ENCODE peak calls at places on chromosomes 5 and 9, in seven cellular contexts. One of them, this sample, is unnamed.

GRCh38 chr9:133429641-133430161 is 7.5 kb downstream of the ADAMTS13 start:
- DNase-seq in epithelial cell of proximal tubule: no peak
- DNase-seq in AG08396: peak
- DNase-seq in activated T-cell treated with anti-CD3 and anti-CD28 coated beads, Interleukin-2, amount 50 U/mL, for 72 hours: peak
- DNase-seq in HuH-7: peak
- DNase-seq in stimulated activated CD4-positive, alpha-beta T cell treated with anti-CD3 and anti-CD28 coated beads, Interleukin-2, amount 100 ng/mL, for 48 hours: no peak
- DNase-seq in hippocampal formation: no peak
- DNase-seq in this sample: peak

GRCh38 chr9:126056312-126057021 is 270.2 kb upstream of the MVB12B start:
- DNase-seq in activated T-cell treated with anti-CD3 and anti-CD28 coated beads, Interleukin-2, amount 50 U/mL, for 72 hours: no peak
- DNase-seq in AG08396: no peak
- DNase-seq in epithelial cell of proximal tubule: no peak
- DNase-seq in HuH-7: no peak
- DNase-seq in stimulated activated CD4-positive, alpha-beta T cell treated with anti-CD3 and anti-CD28 coated beads, Interleukin-2, amount 100 ng/mL, for 48 hours: no peak
- DNase-seq in hippocampal formation: no peak
- DNase-seq in this sample: no peak

GRCh38 chr5:175456105-175456504 is 12.1 kb upstream of the DRD1 start:
- DNase-seq in activated T-cell treated with anti-CD3 and anti-CD28 coated beads, Interleukin-2, amount 50 U/mL, for 72 hours: no peak
- DNase-seq in HuH-7: no peak
- DNase-seq in hippocampal formation: no peak
- DNase-seq in epithelial cell of proximal tubule: no peak
- DNase-seq in AG08396: no peak
- DNase-seq in stimulated activated CD4-positive, alpha-beta T cell treated with anti-CD3 and anti-CD28 coated beads, Interleukin-2, amount 100 ng/mL, for 48 hours: no peak
- DNase-seq in this sample: no peak

GRCh38 chr5:153147891-153148623 is 342.4 kb upstream of the GRIA1 start:
- DNase-seq in hippocampal formation: no peak
- DNase-seq in activated T-cell treated with anti-CD3 and anti-CD28 coated beads, Interleukin-2, amount 50 U/mL, for 72 hours: no peak
- DNase-seq in HuH-7: no peak
- DNase-seq in stimulated activated CD4-positive, alpha-beta T cell treated with anti-CD3 and anti-CD28 coated beads, Interleukin-2, amount 100 ng/mL, for 48 hours: no peak
- DNase-seq in epithelial cell of proximal tubule: peak
- DNase-seq in AG08396: no peak
- DNase-seq in this sample: peak

GRCh38 chr9:25207402-25207801 is 470.8 kb downstream of the TUSC1 start:
- DNase-seq in stimulated activated CD4-positive, alpha-beta T cell treated with anti-CD3 and anti-CD28 coated beads, Interleukin-2, amount 100 ng/mL, for 48 hours: no peak
- DNase-seq in HuH-7: no peak
- DNase-seq in hippocampal formation: no peak
- DNase-seq in activated T-cell treated with anti-CD3 and anti-CD28 coated beads, Interleukin-2, amount 50 U/mL, for 72 hours: no peak
- DNase-seq in epithelial cell of proximal tubule: no peak
- DNase-seq in AG08396: no peak
- DNase-seq in this sample: no peak

GRCh38 chr9:95092321-95093072 is 225.0 kb downstream of the FANCC start:
- DNase-seq in activated T-cell treated with anti-CD3 and anti-CD28 coated beads, Interleukin-2, amount 50 U/mL, for 72 hours: no peak
- DNase-seq in HuH-7: no peak
- DNase-seq in stimulated activated CD4-positive, alpha-beta T cell treated with anti-CD3 and anti-CD28 coated beads, Interleukin-2, amount 100 ng/mL, for 48 hours: no peak
- DNase-seq in hippocampal formation: no peak
- DNase-seq in AG08396: peak
- DNase-seq in epithelial cell of proximal tubule: no peak
- DNase-seq in this sample: peak

GRCh38 chr9:128899566-128900322 is 17.8 kb downstream of the LRRC8A start:
- DNase-seq in AG08396: no peak
- DNase-seq in activated T-cell treated with anti-CD3 and anti-CD28 coated beads, Interleukin-2, amount 50 U/mL, for 72 hours: peak
- DNase-seq in epithelial cell of proximal tubule: no peak
- DNase-seq in stimulated activated CD4-positive, alpha-beta T cell treated with anti-CD3 and anti-CD28 coated beads, Interleukin-2, amount 100 ng/mL, for 48 hours: no peak
- DNase-seq in HuH-7: no peak
- DNase-seq in hippocampal formation: no peak
- DNase-seq in this sample: peak

GRCh38 chr9:71863652-71864051 is 47.3 kb downstream of the ABHD17B start:
- DNase-seq in HuH-7: no peak
- DNase-seq in hippocampal formation: no peak
- DNase-seq in AG08396: no peak
- DNase-seq in activated T-cell treated with anti-CD3 and anti-CD28 coated beads, Interleukin-2, amount 50 U/mL, for 72 hours: no peak
- DNase-seq in stimulated activated CD4-positive, alpha-beta T cell treated with anti-CD3 and anti-CD28 coated beads, Interleukin-2, amount 100 ng/mL, for 48 hours: no peak
- DNase-seq in epithelial cell of proximal tubule: no peak
- DNase-seq in this sample: no peak

GRCh38 chr5:122615146-122615545 is 159.7 kb upstream of the SNX2 start:
- DNase-seq in HuH-7: no peak
- DNase-seq in epithelial cell of proximal tubule: no peak
- DNase-seq in hippocampal formation: no peak
- DNase-seq in AG08396: no peak
- DNase-seq in stimulated activated CD4-positive, alpha-beta T cell treated with anti-CD3 and anti-CD28 coated beads, Interleukin-2, amount 100 ng/mL, for 48 hours: no peak
- DNase-seq in activated T-cell treated with anti-CD3 and anti-CD28 coated beads, Interleukin-2, amount 50 U/mL, for 72 hours: no peak
- DNase-seq in this sample: no peak

GRCh38 chr5:111603446-111603827 is 91.1 kb upstream of the STARD4 start:
- DNase-seq in stimulated activated CD4-positive, alpha-beta T cell treated with anti-CD3 and anti-CD28 coated beads, Interleukin-2, amount 100 ng/mL, for 48 hours: no peak
- DNase-seq in activated T-cell treated with anti-CD3 and anti-CD28 coated beads, Interleukin-2, amount 50 U/mL, for 72 hours: no peak
- DNase-seq in epithelial cell of proximal tubule: peak
- DNase-seq in HuH-7: peak
- DNase-seq in hippocampal formation: no peak
- DNase-seq in AG08396: no peak
- DNase-seq in this sample: no peak

GRCh38 chr9:27572036-27572435 is 1.2 kb downstream of the C9orf72 start:
- DNase-seq in activated T-cell treated with anti-CD3 and anti-CD28 coated beads, Interleukin-2, amount 50 U/mL, for 72 hours: no peak
- DNase-seq in HuH-7: no peak
- DNase-seq in stimulated activated CD4-positive, alpha-beta T cell treated with anti-CD3 and anti-CD28 coated beads, Interleukin-2, amount 100 ng/mL, for 48 hours: no peak
- DNase-seq in epithelial cell of proximal tubule: no peak
- DNase-seq in hippocampal formation: no peak
- DNase-seq in AG08396: no peak
- DNase-seq in this sample: no peak

GRCh38 chr5:143226872-143227271 is 176.6 kb downstream of the NR3C1 start:
- DNase-seq in stimulated activated CD4-positive, alpha-beta T cell treated with anti-CD3 and anti-CD28 coated beads, Interleukin-2, amount 100 ng/mL, for 48 hours: no peak
- DNase-seq in hippocampal formation: no peak
- DNase-seq in HuH-7: no peak
- DNase-seq in AG08396: no peak
- DNase-seq in epithelial cell of proximal tubule: no peak
- DNase-seq in activated T-cell treated with anti-CD3 and anti-CD28 coated beads, Interleukin-2, amount 50 U/mL, for 72 hours: no peak
- DNase-seq in this sample: no peak

GRCh38 chr9:93468763-93469456 is 15.5 kb upstream of the FAM120AOS start:
- DNase-seq in stimulated activated CD4-positive, alpha-beta T cell treated with anti-CD3 and anti-CD28 coated beads, Interleukin-2, amount 100 ng/mL, for 48 hours: no peak
- DNase-seq in epithelial cell of proximal tubule: no peak
- DNase-seq in HuH-7: no peak
- DNase-seq in hippocampal formation: no peak
- DNase-seq in AG08396: peak
- DNase-seq in activated T-cell treated with anti-CD3 and anti-CD28 coated beads, Interleukin-2, amount 50 U/mL, for 72 hours: no peak
- DNase-seq in this sample: no peak

GRCh38 chr9:93662952-93663572 is 86.7 kb downstream of the PHF2 start:
- DNase-seq in epithelial cell of proximal tubule: no peak
- DNase-seq in activated T-cell treated with anti-CD3 and anti-CD28 coated beads, Interleukin-2, amount 50 U/mL, for 72 hours: no peak
- DNase-seq in AG08396: no peak
- DNase-seq in stimulated activated CD4-positive, alpha-beta T cell treated with anti-CD3 and anti-CD28 coated beads, Interleukin-2, amount 100 ng/mL, for 48 hours: no peak
- DNase-seq in HuH-7: no peak
- DNase-seq in hippocampal formation: no peak
- DNase-seq in this sample: no peak

GRCh38 chr5:137061382-137061781 is 437.7 kb downstream of the SPOCK1 start:
- DNase-seq in hippocampal formation: no peak
- DNase-seq in activated T-cell treated with anti-CD3 and anti-CD28 coated beads, Interleukin-2, amount 50 U/mL, for 72 hours: no peak
- DNase-seq in HuH-7: no peak
- DNase-seq in AG08396: no peak
- DNase-seq in epithelial cell of proximal tubule: no peak
- DNase-seq in stimulated activated CD4-positive, alpha-beta T cell treated with anti-CD3 and anti-CD28 coated beads, Interleukin-2, amount 100 ng/mL, for 48 hours: no peak
- DNase-seq in this sample: no peak

GRCh38 chr9:79280691-79281090 is 291.1 kb upstream of the TLE4 start:
- DNase-seq in epithelial cell of proximal tubule: no peak
- DNase-seq in hippocampal formation: no peak
- DNase-seq in HuH-7: no peak
- DNase-seq in activated T-cell treated with anti-CD3 and anti-CD28 coated beads, Interleukin-2, amount 50 U/mL, for 72 hours: no peak
- DNase-seq in AG08396: no peak
- DNase-seq in stimulated activated CD4-positive, alpha-beta T cell treated with anti-CD3 and anti-CD28 coated beads, Interleukin-2, amount 100 ng/mL, for 48 hours: no peak
- DNase-seq in this sample: no peak

GRCh38 chr5:3022665-3023064 is 271.2 kb upstream of the IRX2 start:
- DNase-seq in epithelial cell of proximal tubule: no peak
- DNase-seq in AG08396: no peak
- DNase-seq in HuH-7: no peak
- DNase-seq in hippocampal formation: no peak
- DNase-seq in stimulated activated CD4-positive, alpha-beta T cell treated with anti-CD3 and anti-CD28 coated beads, Interleukin-2, amount 100 ng/mL, for 48 hours: no peak
- DNase-seq in activated T-cell treated with anti-CD3 and anti-CD28 coated beads, Interleukin-2, amount 50 U/mL, for 72 hours: no peak
- DNase-seq in this sample: no peak

GRCh38 chr9:76818271-76818670 is 54.0 kb downstream of the PCA3 start:
- DNase-seq in epithelial cell of proximal tubule: peak
- DNase-seq in activated T-cell treated with anti-CD3 and anti-CD28 coated beads, Interleukin-2, amount 50 U/mL, for 72 hours: no peak
- DNase-seq in hippocampal formation: peak
- DNase-seq in HuH-7: no peak
- DNase-seq in stimulated activated CD4-positive, alpha-beta T cell treated with anti-CD3 and anti-CD28 coated beads, Interleukin-2, amount 100 ng/mL, for 48 hours: no peak
- DNase-seq in AG08396: peak
- DNase-seq in this sample: peak

GRCh38 chr5:178424141-178424855 is 165.9 kb downstream of the COL23A1 start:
- DNase-seq in activated T-cell treated with anti-CD3 and anti-CD28 coated beads, Interleukin-2, amount 50 U/mL, for 72 hours: no peak
- DNase-seq in AG08396: no peak
- DNase-seq in HuH-7: no peak
- DNase-seq in epithelial cell of proximal tubule: no peak
- DNase-seq in stimulated activated CD4-positive, alpha-beta T cell treated with anti-CD3 and anti-CD28 coated beads, Interleukin-2, amount 100 ng/mL, for 48 hours: no peak
- DNase-seq in hippocampal formation: no peak
- DNase-seq in this sample: no peak

GRCh38 chr9:126440938-126441337 is 114.3 kb downstream of the MVB12B start:
- DNase-seq in hippocampal formation: peak
- DNase-seq in AG08396: no peak
- DNase-seq in activated T-cell treated with anti-CD3 and anti-CD28 coated beads, Interleukin-2, amount 50 U/mL, for 72 hours: no peak
- DNase-seq in epithelial cell of proximal tubule: no peak
- DNase-seq in HuH-7: no peak
- DNase-seq in stimulated activated CD4-positive, alpha-beta T cell treated with anti-CD3 and anti-CD28 coated beads, Interleukin-2, amount 100 ng/mL, for 48 hours: no peak
- DNase-seq in this sample: peak

GRCh38 chr9:31590091-31590490 is 794.4 kb upstream of the ACO1 start:
- DNase-seq in activated T-cell treated with anti-CD3 and anti-CD28 coated beads, Interleukin-2, amount 50 U/mL, for 72 hours: no peak
- DNase-seq in hippocampal formation: no peak
- DNase-seq in AG08396: no peak
- DNase-seq in HuH-7: no peak
- DNase-seq in stimulated activated CD4-positive, alpha-beta T cell treated with anti-CD3 and anti-CD28 coated beads, Interleukin-2, amount 100 ng/mL, for 48 hours: no peak
- DNase-seq in epithelial cell of proximal tubule: no peak
- DNase-seq in this sample: no peak

GRCh38 chr9:130461218-130461630 is 16.5 kb downstream of the ASS1 start:
- DNase-seq in hippocampal formation: peak
- DNase-seq in epithelial cell of proximal tubule: no peak
- DNase-seq in stimulated activated CD4-positive, alpha-beta T cell treated with anti-CD3 and anti-CD28 coated beads, Interleukin-2, amount 100 ng/mL, for 48 hours: peak
- DNase-seq in HuH-7: peak
- DNase-seq in activated T-cell treated with anti-CD3 and anti-CD28 coated beads, Interleukin-2, amount 50 U/mL, for 72 hours: peak
- DNase-seq in AG08396: peak
- DNase-seq in this sample: peak

GRCh38 chr5:9546973-9547947 is 1.4 kb upstream of the SEMA5A start:
- DNase-seq in AG08396: peak
- DNase-seq in HuH-7: no peak
- DNase-seq in epithelial cell of proximal tubule: peak
- DNase-seq in activated T-cell treated with anti-CD3 and anti-CD28 coated beads, Interleukin-2, amount 50 U/mL, for 72 hours: no peak
- DNase-seq in hippocampal formation: peak
- DNase-seq in stimulated activated CD4-positive, alpha-beta T cell treated with anti-CD3 and anti-CD28 coated beads, Interleukin-2, amount 100 ng/mL, for 48 hours: no peak
- DNase-seq in this sample: peak